ENCODE peak calls at places on chromosome 4, in six cellular contexts. Y is HCT116, N is colonic mucosa, V is IMR-90, U is tibial artery, A is uterus. J is an unnamed sample. For H3K4me1, the result is how much of the 10 kb centered on the place peaks cover.

GRCh38 chr4:139840773-139841172 is 175.2 kb downstream of the MGST2 start:
- DNase-seq in Y (no peak), N (no peak), V (no peak), U (no peak), A (no peak), J (no peak)

GRCh38 chr4:924107-925096 is 7.7 kb downstream of the GAK start:
- DNase-seq in Y (no peak), N (no peak), V (peak), U (no peak), A (no peak), J (no peak)

GRCh38 chr4:165369522-165369921 is 9.3 kb upstream of the CPE start:
- DNase-seq in Y (no peak), N (peak), V (no peak), U (no peak), A (no peak), J (no peak)

GRCh38 chr4:145879598-145879997 is 59.0 kb downstream of the ZNF827 start:
- DNase-seq in Y (no peak), N (no peak), V (peak), U (peak), A (peak), J (no peak)

GRCh38 chr4:145956288-145956890 is 17.8 kb upstream of the ZNF827 start:
- DNase-seq in Y (no peak), N (peak), V (peak), U (no peak), A (peak), J (no peak)

GRCh38 chr4:163542275-163542674 is 47.8 kb downstream of the TMA16 start:
- DNase-seq in Y (no peak), N (no peak), V (peak), U (no peak), A (no peak), J (no peak)

GRCh38 chr4:142563682-142564291 is 282.3 kb downstream of the INPP4B start:
- DNase-seq in Y (peak), N (no peak), V (peak), U (no peak), A (no peak), J (no peak)

GRCh38 chr4:172134536-172134935 is 321.3 kb downstream of the GALNTL6 start:
- DNase-seq in Y (no peak), N (no peak), V (no peak), U (no peak), A (no peak), J (no peak)

GRCh38 chr4:83780334-83780733 is 244.4 kb downstream of the GPAT3 start:
- DNase-seq in Y (no peak), N (no peak), V (no peak), U (no peak), A (no peak), J (no peak)

GRCh38 chr4:181807771-181808170 is 435.4 kb upstream of the TENM3 start:
- DNase-seq in Y (no peak), N (no peak), V (peak), U (no peak), A (no peak), J (no peak)

GRCh38 chr4:83767017-83767541 is 231.2 kb downstream of the GPAT3 start:
- DNase-seq in Y (no peak), N (no peak), V (no peak), U (no peak), A (no peak), J (no peak)

GRCh38 chr4:172202480-172203076 is 389.4 kb downstream of the GALNTL6 start:
- DNase-seq in Y (peak), N (no peak), V (peak), U (no peak), A (no peak), J (no peak)

GRCh38 chr4:184826315-184827266 is 823 bp upstream of the ACSL1 start:
- DNase-seq in Y (no peak), N (peak), V (peak), U (peak), A (peak), J (peak)

GRCh38 chr4:95651891-95652290 is 103.1 kb upstream of the UNC5C start:
- DNase-seq in Y (no peak), N (no peak), V (no peak), U (no peak), A (no peak), J (no peak)

GRCh38 chr4:152273343-152273742 is 262.5 kb downstream of the FBXW7 start:
- DNase-seq in Y (no peak), N (no peak), V (peak), U (no peak), A (no peak), J (no peak)

GRCh38 chr4:8279321-8280157 is 10.0 kb downstream of the HTRA3 start:
- DNase-seq in Y (no peak), N (no peak), V (no peak), U (no peak), A (no peak), J (no peak)

GRCh38 chr4:48906283-48907173 is at the start of gene OCIAD2:
- DNase-seq in Y (peak), N (peak), V (no peak), U (peak), A (peak), J (peak)

GRCh38 chr4:5045099-5045498 is 6.2 kb upstream of the STK32B start:
- DNase-seq in Y (no peak), N (no peak), V (no peak), U (peak), A (no peak), J (no peak)

GRCh38 chr4:38867478-38868054 is at the start of gene FAM114A1:
- DNase-seq in Y (no peak), N (peak), V (peak), U (peak), A (peak), J (peak)

GRCh38 chr4:9703391-9703790 is 78.0 kb upstream of the DRD5 start:
- DNase-seq in Y (peak), N (peak), V (no peak), U (peak), A (no peak), J (peak)

GRCh38 chr4:121164291-121164690 is at the start of gene TNIP3:
- DNase-seq in Y (no peak), N (peak), V (peak), U (no peak), A (no peak), J (no peak)

GRCh38 chr4:54231419-54232150 is 2.5 kb downstream of the PDGFRA start:
- DNase-seq in Y (no peak), N (peak), V (peak), U (peak), A (peak), J (peak)

GRCh38 chr4:105990933-105991332 is 95.7 kb downstream of the NPNT start:
- DNase-seq in Y (peak), N (peak), V (peak), U (peak), A (peak), J (peak)

GRCh38 chr4:6885953-6886557 is 23.6 kb upstream of the TBC1D14 start:
- DNase-seq in Y (no peak), N (peak), V (peak), U (peak), A (peak), J (peak)
- H3K4me1 ChIP-seq in Y (under half), N (under half), V (under half), U (under half), A (under half), J (under half)

GRCh38 chr4:23875317-23875716 is 14.5 kb downstream of the PPARGC1A start:
- DNase-seq in Y (no peak), N (peak), V (peak), U (no peak), A (no peak), J (no peak)
- H3K27ac ChIP-seq in Y (no peak), N (peak), V (no peak), U (no peak), A (no peak), J (peak)

DNA sequence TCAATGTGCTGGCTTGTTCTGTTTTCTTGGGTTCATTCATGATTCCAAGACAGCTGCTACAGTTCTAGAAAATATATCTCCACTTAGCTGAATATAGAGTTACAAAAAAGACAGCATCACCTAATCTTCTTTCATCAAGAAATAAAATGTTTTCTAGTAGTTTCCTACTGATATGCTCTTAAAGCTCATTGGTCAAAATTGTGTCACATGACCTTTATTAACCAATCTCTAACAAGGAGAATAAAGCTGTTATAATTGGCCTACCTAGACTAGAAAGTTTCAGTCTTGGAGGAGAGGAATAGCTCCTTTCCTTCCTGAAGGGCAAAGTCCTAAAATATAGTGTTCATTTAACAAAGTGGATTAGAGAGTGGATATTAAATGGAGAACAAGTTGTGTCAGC is 8.1 kb upstream of the PCDH18 start:
- DNase-seq in Y (no peak), N (no peak), V (no peak), U (no peak), A (no peak), J (no peak)
- H3K4me1 ChIP-seq in Y (under half), N (under half), V (under half), U (under half), A (under half), J (under half)

DNA sequence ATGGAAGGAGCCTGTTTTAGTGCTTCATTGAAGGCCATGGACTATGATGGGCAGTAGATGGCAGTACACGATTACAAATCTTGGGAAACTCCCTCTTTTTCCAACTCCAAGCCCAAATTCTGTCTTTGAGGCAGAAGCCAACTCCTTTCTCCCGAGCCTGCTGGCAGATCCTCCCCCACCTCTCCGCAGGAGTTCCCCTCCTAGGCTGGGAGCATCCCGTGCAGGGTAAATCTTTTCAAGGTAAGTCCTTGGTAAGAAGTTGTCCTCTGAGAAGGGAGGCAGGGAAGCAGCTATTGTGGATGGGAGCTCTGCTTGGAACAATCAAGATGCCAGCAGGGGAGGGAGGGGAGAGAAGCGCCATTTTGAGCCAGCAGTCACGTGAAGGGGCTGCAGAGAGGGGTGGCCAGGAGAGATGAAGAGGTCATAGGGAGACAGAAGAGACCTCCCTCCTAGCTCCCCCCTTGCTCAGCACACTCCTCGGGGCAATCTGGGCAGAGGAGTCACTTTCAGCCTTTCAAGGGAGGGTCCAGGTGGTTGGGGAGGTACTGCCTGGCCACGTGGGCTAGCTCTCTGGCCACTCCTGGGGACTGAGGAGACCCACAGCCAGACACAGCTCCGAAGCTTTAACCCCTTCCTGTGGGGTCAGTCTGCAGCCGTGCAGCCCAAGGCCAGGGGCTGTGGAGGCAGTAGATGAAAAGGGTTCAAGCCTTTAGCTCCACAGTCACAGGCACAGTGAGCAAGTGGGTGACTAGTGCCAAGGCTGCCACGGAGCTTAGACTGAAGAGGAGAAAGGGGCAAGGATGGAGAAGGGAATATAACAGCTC is 9.6 kb downstream of the CC2D2A start:
- DNase-seq in Y (peak), N (peak), V (peak), U (peak), A (peak), J (peak)
- H3K27ac ChIP-seq in Y (peak), N (peak), V (peak), U (peak), A (peak), J (peak)

J was measured in heart left ventricle.